ENCODE peak calls at places on chromosome 19, in four cellular contexts. W is cardiac muscle cell, H is astrocyte of the spinal cord, Z is cardiac fibroblast. X is an unnamed sample.

GRCh38 chr19:18298601-18299000 is 17.2 kb upstream of the JUND start:
- DNase-seq in Z (no peak), W (no peak), H (no peak), X (no peak)

GRCh38 chr19:14475251-14476073 is at the start of gene PTGER1:
- DNase-seq in H (peak; percentile 23), W (peak; percentile 35), Z (peak; percentile 45), X (no peak)

GRCh38 chr19:6222884-6223283 is 56.9 kb downstream of the MLLT1 start:
- DNase-seq in W (no peak), H (no peak), Z (peak; percentile 48), X (no peak)

GRCh38 chr19:7928741-7929701 is 3.1 kb upstream of the CTXN1 start:
- DNase-seq in W (peak; percentile 92), Z (peak; percentile 92), H (peak; percentile 79), X (peak; percentile 76)

GRCh38 chr19:31974290-31974689 is 371.1 kb upstream of the ZNF507 start:
- DNase-seq in Z (no peak), W (no peak), H (no peak), X (no peak)

GRCh38 chr19:12574036-12574435 is 22.8 kb upstream of the ZNF564 start:
- DNase-seq in W (no peak), Z (no peak), H (no peak), X (no peak)

GRCh38 chr19:42175952-42176648 is 41.4 kb downstream of the DEDD2 start:
- DNase-seq in Z (peak; percentile 26), H (peak; percentile 23), W (peak; percentile 35), X (no peak)

GRCh38 chr19:18543814-18544475 is 572 bp upstream of the FKBP8 start:
- DNase-seq in W (peak; percentile 72), Z (peak; percentile 77), H (peak; percentile 55), X (no peak)

GRCh38 chr19:16330811-16331690 is 6.4 kb downstream of the KLF2 start:
- DNase-seq in W (no peak), H (no peak), Z (peak; percentile 35), X (no peak)

GRCh38 chr19:53945441-53945840 is 17.3 kb upstream of the CACNG8 start:
- DNase-seq in H (no peak), Z (peak; percentile 55), W (peak; percentile 47), X (no peak)

GRCh38 chr19:50667177-50667758 is 18.0 kb downstream of the C19orf81 start:
- DNase-seq in Z (no peak), W (no peak), H (no peak), X (no peak)

GRCh38 chr19:19528721-19529490 is at the start of gene YJEFN3:
- DNase-seq in Z (no peak), H (peak; percentile 44), W (peak; percentile 58), X (no peak)

GRCh38 chr19:47427241-47428176 is 8.2 kb upstream of the MEIS3 start:
- DNase-seq in W (peak; percentile 68), Z (peak; percentile 60), H (peak; percentile 33), X (no peak)

GRCh38 chr19:50415661-50416033 is 3.1 kb upstream of the SPIB start:
- DNase-seq in H (no peak), Z (no peak), W (no peak), X (no peak)

GRCh38 chr19:48660854-48661731 is 11.7 kb downstream of the NTN5 start:
- DNase-seq in W (peak; percentile 91), Z (peak; percentile 94), H (peak; percentile 88), X (peak; percentile 69)

GRCh38 chr19:9189538-9189937 is 10.8 kb downstream of the OR7D2 start:
- DNase-seq in Z (no peak), H (no peak), W (no peak), X (no peak)

GRCh38 chr19:2549701-2550191 is 73.8 kb downstream of the GADD45B start:
- DNase-seq in H (peak; percentile 94), W (peak; percentile 98), Z (peak; percentile 97), X (peak; percentile 97)

GRCh38 chr19:55383789-55384575 is at the start of gene TMEM238:
- DNase-seq in Z (peak; percentile 65), H (peak; percentile 68), W (peak; percentile 75), X (no peak)

GRCh38 chr19:28633223-28634030 is 579.5 kb downstream of the UQCRFS1 start:
- DNase-seq in H (peak; percentile 16), Z (peak; percentile 85), W (peak; percentile 77), X (peak; percentile 47)

GRCh38 chr19:14354445-14354844 is 26.8 kb upstream of the ADGRE5 start:
- DNase-seq in W (no peak), Z (no peak), H (no peak), X (no peak)

GRCh38 chr19:18233224-18233825 is 7.1 kb upstream of the PDE4C start:
- DNase-seq in Z (peak; percentile 46), W (peak; percentile 57), H (no peak), X (no peak)

GRCh38 chr19:8445488-8446001 is 770 bp downstream of the HNRNPM start:
- DNase-seq in Z (peak; percentile 36), W (peak; percentile 41), H (no peak), X (no peak)

GRCh38 chr19:12939292-12939606 is 840 bp downstream of the CALR start:
- DNase-seq in W (peak; percentile 64), H (no peak), Z (peak; percentile 54), X (no peak)

GRCh38 chr19:15454371-15454800 is 4.6 kb upstream of the WIZ start:
- DNase-seq in W (no peak), H (no peak), Z (no peak), X (no peak)

GRCh38 chr19:42295342-42295741 is 6.6 kb upstream of the PRR19 start:
- DNase-seq in W (no peak), Z (no peak), H (no peak), X (no peak)

GRCh38 chr19:22945560-22945959 is 57.4 kb downstream of the ZNF728 start:
- DNase-seq in H (peak; percentile 16), W (peak; percentile 23), Z (peak; percentile 34), X (peak; percentile 1)

GRCh38 chr19:35349614-35350521 is 2.2 kb downstream of the FFAR1 start:
- DNase-seq in W (no peak), H (no peak), Z (no peak), X (no peak)

GRCh38 chr19:42474743-42475142 is 32.0 kb upstream of the CXCL17 start:
- DNase-seq in H (no peak), W (no peak), Z (no peak), X (no peak)

GRCh38 chr19:46000497-46001246 is 5.4 kb downstream of the CCDC61 start:
- DNase-seq in H (no peak), Z (no peak), W (peak; percentile 15), X (no peak)

GRCh38 chr19:18650468-18651001 is 13.7 kb downstream of the KLHL26 start:
- DNase-seq in Z (peak; percentile 70), H (peak; percentile 75), W (peak; percentile 69), X (peak; percentile 32)

GRCh38 chr19:13215572-13216380 is 65.6 kb downstream of the IER2 start:
- DNase-seq in Z (peak; percentile 45), W (peak; percentile 46), H (peak; percentile 21), X (no peak)

GRCh38 chr19:48133094-48133493 is 22.5 kb upstream of the PLA2G4C start:
- DNase-seq in H (no peak), Z (no peak), W (no peak), X (no peak)

GRCh38 chr19:2552859-2553258 is 76.9 kb downstream of the GADD45B start:
- DNase-seq in H (no peak), W (no peak), Z (peak; percentile 27), X (no peak)

GRCh38 chr19:33412617-33413425 is 39.3 kb downstream of the CEBPG start:
- DNase-seq in H (no peak), W (no peak), Z (no peak), X (no peak)

GRCh38 chr19:17404015-17404414 is 1.4 kb downstream of the BST2 start:
- DNase-seq in W (no peak), Z (no peak), H (no peak), X (no peak)

GRCh38 chr19:18636969-18637629 is at the start of gene KLHL26:
- DNase-seq in W (no peak), H (no peak), Z (no peak), X (no peak)

GRCh38 chr19:10888421-10888866 is 17.1 kb downstream of the CARM1 start:
- DNase-seq in W (no peak), Z (no peak), H (no peak), X (no peak)
- H3K4me3 ChIP-seq in W (no peak overlapping the region), Z (no peak overlapping the region), H (no peak overlapping the region), X (no peak overlapping the region)

DNA sequence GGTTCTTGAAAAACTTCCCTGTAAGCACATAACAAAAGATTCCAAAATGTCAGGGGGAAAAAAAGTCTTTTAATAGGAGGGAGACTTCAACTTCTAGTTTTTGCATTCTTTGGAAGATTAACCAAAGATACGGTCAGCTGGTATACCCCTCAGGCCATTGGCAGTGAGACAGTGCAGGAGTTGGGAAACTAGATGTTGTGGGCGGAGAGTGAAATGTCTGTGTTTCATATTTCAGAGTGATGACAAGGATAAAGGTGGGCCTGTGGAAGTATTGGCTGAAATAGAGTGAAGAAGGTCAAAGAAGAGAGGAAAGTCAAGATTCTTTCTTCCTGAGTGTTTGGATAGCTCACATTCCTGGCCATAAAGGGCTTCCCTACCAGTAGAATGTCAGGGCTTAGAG is 40.8 kb downstream of the CYP2B6 start:
- DNase-seq in H (no peak), Z (no peak), W (peak; percentile 2), X (no peak)
- H3K4me3 ChIP-seq in H (no peak overlapping the region), Z (no peak overlapping the region), W (no peak overlapping the region), X (no peak overlapping the region)

DNA sequence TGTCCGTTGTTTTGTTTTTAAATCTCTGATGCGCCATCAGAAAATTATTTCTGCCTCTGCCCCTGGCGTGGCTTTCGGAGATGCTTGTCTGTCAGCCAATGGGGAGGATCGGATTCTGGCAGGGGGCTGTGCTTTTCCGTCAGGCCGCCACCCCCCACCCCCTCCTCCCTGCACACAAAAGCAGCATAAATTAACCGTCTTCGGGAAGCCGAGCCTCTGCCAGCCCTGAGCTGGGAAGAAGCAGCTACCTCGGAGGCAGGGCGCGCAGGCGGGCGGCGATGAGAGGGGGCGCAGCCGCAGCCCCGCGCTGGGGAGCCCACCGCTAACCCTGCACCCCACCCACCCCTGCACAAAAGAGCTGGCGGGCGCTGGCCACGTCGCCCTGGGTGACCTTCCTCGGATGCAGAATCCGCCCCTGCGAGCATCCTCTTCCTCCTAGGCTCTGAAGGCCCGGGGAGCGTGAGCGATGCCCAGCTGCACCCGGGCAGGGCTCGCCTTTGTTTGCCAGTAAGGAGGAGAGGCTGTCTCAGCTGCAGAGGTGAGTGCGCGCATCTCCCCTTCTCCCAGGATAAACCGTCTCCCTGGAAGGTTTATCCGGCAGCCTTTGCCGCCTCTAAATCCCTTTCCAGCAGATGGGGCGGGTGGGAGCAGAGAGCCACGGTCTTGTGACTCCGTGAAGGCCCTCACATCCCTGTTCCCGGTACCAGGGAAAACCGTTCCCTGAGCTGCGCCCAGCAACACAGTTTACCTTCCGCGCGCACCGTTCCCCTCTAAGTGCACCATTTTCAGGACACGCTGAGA is at the start of gene ATCAY:
- DNase-seq in Z (no peak), H (no peak), W (peak; percentile 3), X (no peak)
- H3K4me3 ChIP-seq in Z (no peak within 1 kb of the TSS), H (no peak within 1 kb of the TSS), W (peak within 1 kb of the TSS; percentile 10), X (no peak within 1 kb of the TSS)

DNA sequence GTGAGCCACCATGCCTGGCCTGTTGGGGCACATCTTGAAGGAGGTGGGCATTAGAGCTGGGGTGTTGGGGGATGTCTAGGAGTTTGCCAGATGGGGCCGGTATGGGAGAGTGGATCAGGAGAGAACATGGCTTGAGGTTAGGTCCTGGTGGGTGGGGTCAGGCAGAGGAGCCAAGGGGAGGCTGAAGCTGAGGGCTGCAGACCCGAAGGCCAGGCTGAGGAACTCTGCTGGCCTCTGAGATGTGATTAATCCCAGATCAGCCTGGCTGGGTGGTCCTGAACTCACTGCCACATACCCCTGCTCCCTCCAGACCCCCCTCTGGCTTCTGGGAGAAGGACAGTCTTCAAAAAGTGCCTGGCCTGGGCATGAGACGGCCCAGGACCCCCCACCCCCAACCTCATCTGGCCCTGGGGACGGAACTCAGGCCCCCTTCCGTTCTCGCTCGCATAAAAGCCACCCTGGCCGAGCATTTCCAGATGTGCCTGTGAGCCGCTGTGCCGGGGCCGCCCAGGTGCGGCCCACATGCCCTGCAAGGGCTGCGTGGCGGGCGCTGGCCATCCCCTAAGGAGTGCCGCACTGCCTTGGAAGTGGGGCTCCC is 2.7 kb downstream of the FSTL3 start:
- DNase-seq in H (no peak), Z (no peak), W (no peak), X (no peak)
- H3K4me3 ChIP-seq in H (peak overlapping the region; percentile 41), Z (peak overlapping the region; percentile 49), W (no peak overlapping the region), X (peak overlapping the region; percentile 54)

GRCh38 chr19:38004100-38004504 is 97.1 kb downstream of the SIPA1L3 start:
- DNase-seq in H (peak; percentile 72), Z (no peak), W (peak; percentile 37), X (no peak)
- H3K4me3 ChIP-seq in H (peak overlapping the region; percentile 33), Z (peak overlapping the region; percentile 44), W (peak overlapping the region; percentile 17), X (peak overlapping the region; percentile 28)